ENCODE peak calls at places on chromosomes 2 and 18, in five cellular contexts. B is CD4-positive, alpha-beta memory T cell; U is psoas muscle; P is transverse colon; W is naive thymus-derived CD4-positive, alpha-beta T cell. A is an unnamed sample. For H3K4me1 and H3K9me3, the result is how much of the 10 kb centered on the place peaks cover.

GRCh38 chr18:58858591-58859468 is 5.8 kb upstream of the ZNF532 start:
- DNase-seq in B (no peak), U (peak), P (peak), W (no peak), A (no peak)

GRCh38 chr18:43970656-43971055 is 693.4 kb upstream of the SYT4 start:
- DNase-seq in B (no peak), U (no peak), P (no peak), W (no peak), A (no peak)

GRCh38 chr2:119719261-119719627 is 40.2 kb downstream of the TMEM177 start:
- DNase-seq in B (no peak), U (no peak), P (no peak), W (no peak), A (no peak)

GRCh38 chr2:214410128-214410775 is 602 bp upstream of the VWC2L start:
- DNase-seq in B (no peak), U (no peak), P (no peak), W (no peak), A (no peak)

GRCh38 chr2:20149703-20150030 is 75.3 kb downstream of the SDC1 start:
- DNase-seq in B (no peak), U (no peak), P (no peak), W (no peak), A (no peak)

GRCh38 chr2:204315236-204315662 is 230.0 kb upstream of the PARD3B start:
- DNase-seq in B (no peak), U (no peak), P (peak), W (no peak), A (no peak)

GRCh38 chr18:6879508-6880195 is 150.1 kb downstream of the ARHGAP28 start:
- DNase-seq in B (no peak), U (no peak), P (no peak), W (no peak), A (no peak)

GRCh38 chr2:172845008-172845670 is 109.5 kb downstream of the RAPGEF4 start:
- DNase-seq in B (no peak), U (no peak), P (no peak), W (no peak), A (no peak)

GRCh38 chr2:44747794-44748193 is 193.7 kb upstream of the SIX3 start:
- DNase-seq in B (no peak), U (no peak), P (no peak), W (no peak), A (no peak)

GRCh38 chr2:229889023-229889422 is 32.8 kb downstream of the TRIP12 start:
- DNase-seq in B (no peak), U (no peak), P (no peak), W (no peak), A (no peak)

GRCh38 chr2:96647681-96648080 is 5.1 kb downstream of the FER1L5 start:
- DNase-seq in B (no peak), U (no peak), P (no peak), W (no peak), A (no peak)

GRCh38 chr2:240501531-240501991 is 56.2 kb downstream of the ANKMY1 start:
- DNase-seq in B (no peak), U (no peak), P (no peak), W (no peak), A (peak)

GRCh38 chr2:234411793-234412192 is 85.1 kb downstream of the ARL4C start:
- DNase-seq in B (no peak), U (no peak), P (no peak), W (no peak), A (no peak)

GRCh38 chr2:29260151-29260772 is 145.0 kb downstream of the CLIP4 start:
- DNase-seq in B (no peak), U (no peak), P (no peak), W (no peak), A (no peak)

GRCh38 chr2:171210864-171211431 is 50.3 kb upstream of the TLK1 start:
- DNase-seq in B (peak), U (no peak), P (no peak), W (peak), A (no peak)

GRCh38 chr2:160227252-160227651 is 27.2 kb upstream of the ITGB6 start:
- DNase-seq in B (no peak), U (peak), P (peak), W (no peak), A (no peak)

GRCh38 chr2:168679741-168680140 is 122.7 kb upstream of the NOSTRIN start:
- DNase-seq in B (no peak), U (no peak), P (no peak), W (no peak), A (no peak)

GRCh38 chr2:46257980-46258379 is 39.2 kb upstream of the EPAS1 start:
- DNase-seq in B (no peak), U (no peak), P (no peak), W (no peak), A (no peak)

GRCh38 chr2:9593936-9594335 is 36.9 kb downstream of the YWHAQ start:
- DNase-seq in B (no peak), U (no peak), P (no peak), W (no peak), A (no peak)

GRCh38 chr2:173656086-173656485 is 301.4 kb downstream of the CDCA7 start:
- DNase-seq in B (no peak), U (no peak), P (no peak), W (no peak), A (no peak)

GRCh38 chr2:134932864-134933526 is 14.4 kb downstream of the CCNT2 start:
- DNase-seq in B (no peak), U (no peak), P (no peak), W (no peak), A (no peak)

GRCh38 chr2:186690796-186691195 is 3.1 kb upstream of the FAM171B start:
- DNase-seq in B (no peak), U (no peak), P (no peak), W (no peak), A (no peak)

GRCh38 chr18:61502472-61502871 is 169.2 kb downstream of the CDH20 start:
- DNase-seq in B (no peak), U (no peak), P (peak), W (no peak), A (no peak)

GRCh38 chr2:218281449-218281848 is 10.9 kb downstream of the TMBIM1 start:
- DNase-seq in B (no peak), U (peak), P (no peak), W (no peak), A (no peak)
- H3K4me1 ChIP-seq in B (under half), U (half or more), P (half or more), W (under half), A (half or more)

DNA sequence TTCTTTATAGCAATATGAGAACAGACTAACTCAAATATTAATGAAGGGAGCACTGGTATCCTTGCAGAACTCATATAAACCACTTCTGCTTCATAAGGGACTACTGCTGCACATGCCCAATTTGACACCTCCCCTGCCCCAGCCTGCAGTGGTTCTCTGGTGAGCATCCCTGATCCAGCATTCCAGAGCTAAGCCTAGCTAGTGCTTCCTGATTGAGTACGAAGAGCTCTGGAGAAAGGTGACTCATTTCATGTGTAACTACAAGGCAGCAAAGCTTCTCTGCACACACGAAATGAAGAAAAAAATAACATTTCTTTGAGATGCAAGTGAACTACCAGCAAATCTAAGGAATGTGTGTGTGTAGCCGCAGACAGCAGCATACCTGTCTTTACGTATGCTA is 22.8 kb upstream of the ADNP2 start:
- DNase-seq in B (no peak), U (no peak), P (no peak), W (no peak), A (peak)
- H3K9me3 ChIP-seq in B (under half), U (under half), P (under half), W (under half), A (under half)

DNA sequence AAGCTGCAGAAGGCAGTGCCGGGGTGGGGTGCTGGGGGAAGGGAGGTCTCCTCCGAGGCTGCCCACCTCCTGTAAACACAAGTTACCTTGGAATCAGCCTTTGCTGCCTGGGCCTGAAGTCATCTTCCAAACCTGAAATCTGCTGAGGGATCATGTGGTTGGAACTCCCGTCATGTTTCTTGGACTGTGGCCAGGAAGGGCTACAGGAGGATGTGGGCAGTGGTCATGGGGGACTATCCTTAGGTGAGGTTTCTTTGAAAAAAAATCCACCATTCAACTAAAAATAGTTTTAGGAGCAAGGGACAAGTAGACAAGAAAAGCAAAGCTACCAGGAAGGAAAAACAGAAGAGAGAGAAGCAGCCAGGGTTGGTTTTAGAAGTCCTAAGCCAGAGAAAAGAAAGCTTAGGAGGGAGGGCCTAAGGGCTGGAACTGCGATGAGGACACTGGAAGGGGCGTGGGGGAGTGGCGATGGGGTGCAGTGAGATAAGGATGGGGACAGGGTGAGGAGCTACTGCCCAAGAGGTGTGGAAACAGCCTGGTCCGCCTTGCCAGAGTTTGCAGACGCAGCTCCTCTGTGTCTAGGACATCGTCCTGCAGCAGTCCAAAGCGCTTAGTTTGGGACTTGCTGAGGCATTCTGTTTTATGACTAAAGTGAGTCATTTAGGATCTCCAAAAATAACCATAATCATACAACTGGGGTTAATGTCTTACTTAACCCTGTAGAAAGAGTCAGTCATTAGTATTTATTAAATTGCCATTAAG is 74.5 kb downstream of the CDK15 start:
- DNase-seq in B (no peak), U (no peak), P (no peak), W (no peak), A (no peak)
- H3K27ac ChIP-seq in B (no peak), U (peak), P (no peak), W (no peak), A (no peak)

GRCh38 chr2:205683991-205684390 is 1.7 kb downstream of the NRP2 start:
- DNase-seq in B (no peak), U (no peak), P (no peak), W (no peak), A (peak)
- H3K4me1 ChIP-seq in B (under half), U (under half), P (half or more), W (under half), A (half or more)

DNA sequence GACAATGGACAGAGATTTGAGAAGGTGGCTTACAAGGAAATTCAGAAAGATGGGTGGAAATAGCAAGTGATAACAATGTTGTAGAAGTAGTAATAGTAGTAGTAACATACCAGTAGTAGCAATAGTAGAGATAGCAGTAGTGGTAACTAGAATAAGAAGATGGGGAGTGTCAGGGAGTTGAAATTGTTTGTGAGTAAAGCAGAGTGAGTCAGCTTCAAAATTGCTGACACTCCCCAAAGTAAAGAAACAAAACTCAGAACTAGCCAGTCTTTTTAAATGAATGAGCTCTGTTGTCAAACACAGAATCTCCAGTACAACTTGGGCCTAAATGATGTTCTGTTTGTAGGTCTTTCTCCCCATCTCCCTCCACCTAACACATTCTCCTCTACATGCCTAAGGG is 1040.9 kb downstream of the CBLN2 start:
- DNase-seq in B (no peak), U (no peak), P (no peak), W (no peak), A (no peak)
- H3K9me3 ChIP-seq in B (under half), U (under half), P (under half), W (under half), A (under half)

A was measured in esophagus muscularis mucosa.